ENCODE peak calls at places on chromosome 4, in six cellular contexts. One of them, this sample, is unnamed.

GRCh38 chr4:151652841-151653547 is 107.8 kb downstream of the GATB start:
- DNase-seq in DMS53: no peak
- DNase-seq in NT2/D1: no peak
- DNase-seq in KBM-7: no peak
- DNase-seq in NCI-H2107: no peak
- DNase-seq in SK-N-DZ: no peak
- DNase-seq in this sample: no peak

GRCh38 chr4:38310446-38311043 is 350.3 kb downstream of the PTTG2 start:
- DNase-seq in DMS53: no peak
- DNase-seq in SK-N-DZ: no peak
- DNase-seq in NT2/D1: no peak
- DNase-seq in NCI-H2107: no peak
- DNase-seq in KBM-7: no peak
- DNase-seq in this sample: peak

GRCh38 chr4:95761871-95762270 is 78.0 kb upstream of the PDHA2 start:
- DNase-seq in DMS53: no peak
- DNase-seq in NCI-H2107: no peak
- DNase-seq in SK-N-DZ: no peak
- DNase-seq in KBM-7: no peak
- DNase-seq in NT2/D1: no peak
- DNase-seq in this sample: no peak

GRCh38 chr4:7595883-7596535 is 161.3 kb upstream of the PSAPL1 start:
- DNase-seq in SK-N-DZ: no peak
- DNase-seq in NT2/D1: no peak
- DNase-seq in KBM-7: no peak
- DNase-seq in DMS53: no peak
- DNase-seq in NCI-H2107: no peak
- DNase-seq in this sample: no peak

GRCh38 chr4:61204353-61204752 is 4.2 kb downstream of the ADGRL3 start:
- DNase-seq in KBM-7: no peak
- DNase-seq in DMS53: peak
- DNase-seq in SK-N-DZ: peak
- DNase-seq in NT2/D1: no peak
- DNase-seq in NCI-H2107: no peak
- DNase-seq in this sample: no peak

GRCh38 chr4:124903995-124904722 is 191.6 kb upstream of the ANKRD50 start:
- DNase-seq in KBM-7: no peak
- DNase-seq in DMS53: peak
- DNase-seq in SK-N-DZ: no peak
- DNase-seq in NT2/D1: no peak
- DNase-seq in NCI-H2107: peak
- DNase-seq in this sample: no peak

GRCh38 chr4:60857354-60857753 is 342.8 kb upstream of the ADGRL3 start:
- DNase-seq in NCI-H2107: no peak
- DNase-seq in SK-N-DZ: no peak
- DNase-seq in KBM-7: no peak
- DNase-seq in NT2/D1: no peak
- DNase-seq in DMS53: no peak
- DNase-seq in this sample: no peak

GRCh38 chr4:153064571-153064970 is 128.4 kb downstream of the FHDC1 start:
- DNase-seq in DMS53: no peak
- DNase-seq in KBM-7: no peak
- DNase-seq in NT2/D1: no peak
- DNase-seq in SK-N-DZ: no peak
- DNase-seq in NCI-H2107: no peak
- DNase-seq in this sample: no peak

GRCh38 chr4:46992338-46992737 is 1.0 kb downstream of the GABRA4 start:
- DNase-seq in DMS53: no peak
- DNase-seq in SK-N-DZ: no peak
- DNase-seq in NT2/D1: no peak
- DNase-seq in KBM-7: no peak
- DNase-seq in NCI-H2107: no peak
- DNase-seq in this sample: no peak

GRCh38 chr4:90030953-90031352 is 96.2 kb upstream of the CCSER1 start:
- DNase-seq in NCI-H2107: no peak
- DNase-seq in NT2/D1: no peak
- DNase-seq in SK-N-DZ: peak
- DNase-seq in KBM-7: no peak
- DNase-seq in DMS53: peak
- DNase-seq in this sample: no peak

GRCh38 chr4:149896428-149896827 is 80.8 kb upstream of the IQCM start:
- DNase-seq in KBM-7: peak
- DNase-seq in SK-N-DZ: no peak
- DNase-seq in DMS53: peak
- DNase-seq in NCI-H2107: no peak
- DNase-seq in NT2/D1: no peak
- DNase-seq in this sample: peak

GRCh38 chr4:119000400-119000799 is 111.7 kb downstream of the SYNPO2 start:
- DNase-seq in DMS53: no peak
- DNase-seq in KBM-7: no peak
- DNase-seq in NT2/D1: no peak
- DNase-seq in SK-N-DZ: no peak
- DNase-seq in NCI-H2107: no peak
- DNase-seq in this sample: no peak

GRCh38 chr4:140260227-140260626 is 106.2 kb upstream of the MAML3 start:
- DNase-seq in DMS53: peak
- DNase-seq in SK-N-DZ: no peak
- DNase-seq in NCI-H2107: no peak
- DNase-seq in KBM-7: no peak
- DNase-seq in NT2/D1: no peak
- DNase-seq in this sample: peak

GRCh38 chr4:67725132-67725531 is 24.2 kb upstream of the UBA6 start:
- DNase-seq in KBM-7: no peak
- DNase-seq in DMS53: no peak
- DNase-seq in NT2/D1: no peak
- DNase-seq in NCI-H2107: no peak
- DNase-seq in SK-N-DZ: no peak
- DNase-seq in this sample: no peak

GRCh38 chr4:67019670-67020069 is 525.6 kb downstream of the CENPC start:
- DNase-seq in NCI-H2107: no peak
- DNase-seq in KBM-7: no peak
- DNase-seq in DMS53: no peak
- DNase-seq in NT2/D1: no peak
- DNase-seq in SK-N-DZ: no peak
- DNase-seq in this sample: no peak

GRCh38 chr4:37981425-37981824 is 21.2 kb downstream of the PTTG2 start:
- DNase-seq in DMS53: peak
- DNase-seq in NT2/D1: no peak
- DNase-seq in KBM-7: no peak
- DNase-seq in NCI-H2107: no peak
- DNase-seq in SK-N-DZ: no peak
- DNase-seq in this sample: no peak

GRCh38 chr4:186227744-186228513 is 622 bp downstream of the KLKB1 start:
- DNase-seq in NT2/D1: no peak
- DNase-seq in KBM-7: no peak
- DNase-seq in DMS53: peak
- DNase-seq in NCI-H2107: no peak
- DNase-seq in SK-N-DZ: no peak
- DNase-seq in this sample: no peak

GRCh38 chr4:82948647-82949204 is 48.2 kb downstream of the THAP9 start:
- DNase-seq in NT2/D1: no peak
- DNase-seq in SK-N-DZ: no peak
- DNase-seq in NCI-H2107: no peak
- DNase-seq in DMS53: peak
- DNase-seq in KBM-7: no peak
- DNase-seq in this sample: no peak

GRCh38 chr4:153143527-153144348 is 60.5 kb upstream of the TRIM2 start:
- DNase-seq in SK-N-DZ: peak
- DNase-seq in NT2/D1: no peak
- DNase-seq in NCI-H2107: peak
- DNase-seq in KBM-7: no peak
- DNase-seq in DMS53: peak
- DNase-seq in this sample: no peak